ENCODE peak calls at places on chromosomes 5 and 9, in seven cellular contexts. T, X, J, E, L, H and V are unnamed samples. For H3K4me1, the result is how much of the 10 kb centered on the place peaks cover.

GRCh38 chr9:108687360-108687981 is 168.3 kb downstream of the ACTL7B start:
- DNase-seq in E (no peak), L (no peak), X (peak), H (no peak), J (no peak), T (no peak), V (peak)

GRCh38 chr5:134018154-134018985 is 13.6 kb upstream of the VDAC1 start:
- DNase-seq in T (no peak), E (peak), J (no peak), X (no peak), H (peak), L (no peak), V (peak)

GRCh38 chr5:73691301-73691700 is 65.3 kb downstream of the ARHGEF28 start:
- DNase-seq in H (no peak), E (no peak), X (no peak), J (no peak), L (no peak), T (no peak), V (no peak)

GRCh38 chr5:40781843-40782409 is 16.2 kb downstream of the PRKAA1 start:
- DNase-seq in L (no peak), J (no peak), T (peak), H (no peak), E (no peak), X (peak), V (peak)

GRCh38 chr5:91136271-91136670 is 246.8 kb downstream of the ARRDC3 start:
- DNase-seq in L (no peak), J (peak), H (no peak), X (no peak), E (no peak), T (no peak), V (no peak)

GRCh38 chr9:90773593-90773992 is 28.0 kb upstream of the SYK start:
- DNase-seq in T (no peak), L (no peak), J (no peak), X (no peak), E (no peak), H (peak), V (no peak)

GRCh38 chr5:102901821-102902448 is 146.8 kb downstream of the PAM start:
- DNase-seq in J (no peak), L (peak), X (no peak), T (no peak), E (no peak), H (no peak), V (no peak)

GRCh38 chr9:121914604-121915303 is 178.4 kb downstream of the TTLL11 start:
- DNase-seq in J (no peak), X (no peak), L (no peak), T (no peak), E (no peak), H (no peak), V (no peak)

GRCh38 chr5:100430268-100430900 is 104.8 kb upstream of the FAM174A start:
- DNase-seq in T (peak), L (peak), H (peak), X (peak), E (peak), J (peak), V (peak)

GRCh38 chr5:180116077-180116375 is 44.5 kb upstream of the RNF130 start:
- DNase-seq in L (no peak), J (no peak), H (no peak), E (no peak), X (no peak), T (no peak), V (no peak)

GRCh38 chr5:51194626-51195025 is 188.6 kb upstream of the ISL1 start:
- DNase-seq in L (no peak), T (no peak), X (no peak), E (no peak), H (no peak), J (no peak), V (no peak)

GRCh38 chr9:133389025-133389557 is 12.9 kb downstream of the STKLD1 start:
- DNase-seq in J (no peak), X (no peak), E (no peak), T (no peak), H (no peak), L (no peak), V (no peak)

GRCh38 chr9:79213417-79214125 is 358.2 kb upstream of the TLE4 start:
- DNase-seq in J (no peak), X (no peak), H (no peak), T (no peak), L (no peak), E (no peak), V (no peak)

GRCh38 chr5:15796096-15796495 is 296.1 kb downstream of the FBXL7 start:
- DNase-seq in L (no peak), E (no peak), J (no peak), X (no peak), H (no peak), T (no peak), V (no peak)
- H3K4me1 ChIP-seq in L (under half), E (under half), J (under half), X (under half), H (under half), T (half or more), V (half or more)

DNA sequence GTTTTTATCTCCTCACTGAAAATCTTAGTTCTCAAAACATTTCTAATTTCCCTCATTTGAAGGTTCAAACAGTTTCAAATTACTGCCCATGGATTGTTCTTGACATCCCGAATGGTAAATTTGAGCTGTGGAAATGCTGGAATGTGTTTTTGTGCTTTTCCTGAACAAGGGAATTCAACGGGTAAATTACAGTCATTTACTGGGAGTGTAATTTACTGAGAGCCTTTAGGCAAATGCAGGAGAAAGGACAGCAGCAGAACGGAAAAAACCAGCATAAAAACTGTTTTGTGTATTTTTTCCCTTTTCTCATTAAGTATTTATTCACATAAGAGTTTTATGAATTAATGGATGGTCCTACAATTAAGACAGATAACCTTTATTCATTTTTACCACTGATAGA is 139.2 kb downstream of the PBX3 start:
- DNase-seq in X (peak), H (no peak), J (no peak), E (no peak), T (no peak), L (no peak), V (peak)
- H3K27ac ChIP-seq in X (peak), H (no peak), J (no peak), E (no peak), T (no peak), L (no peak), V (no peak)

GRCh38 chr9:124663046-124663961 is 107.8 kb downstream of the NR6A1 start:
- DNase-seq in E (no peak), X (no peak), J (no peak), L (peak), H (no peak), T (no peak), V (no peak)
- H3K4me3 ChIP-seq in E (no peak), X (no peak), J (no peak), L (no peak), H (no peak), T (no peak), V (no peak)

DNA sequence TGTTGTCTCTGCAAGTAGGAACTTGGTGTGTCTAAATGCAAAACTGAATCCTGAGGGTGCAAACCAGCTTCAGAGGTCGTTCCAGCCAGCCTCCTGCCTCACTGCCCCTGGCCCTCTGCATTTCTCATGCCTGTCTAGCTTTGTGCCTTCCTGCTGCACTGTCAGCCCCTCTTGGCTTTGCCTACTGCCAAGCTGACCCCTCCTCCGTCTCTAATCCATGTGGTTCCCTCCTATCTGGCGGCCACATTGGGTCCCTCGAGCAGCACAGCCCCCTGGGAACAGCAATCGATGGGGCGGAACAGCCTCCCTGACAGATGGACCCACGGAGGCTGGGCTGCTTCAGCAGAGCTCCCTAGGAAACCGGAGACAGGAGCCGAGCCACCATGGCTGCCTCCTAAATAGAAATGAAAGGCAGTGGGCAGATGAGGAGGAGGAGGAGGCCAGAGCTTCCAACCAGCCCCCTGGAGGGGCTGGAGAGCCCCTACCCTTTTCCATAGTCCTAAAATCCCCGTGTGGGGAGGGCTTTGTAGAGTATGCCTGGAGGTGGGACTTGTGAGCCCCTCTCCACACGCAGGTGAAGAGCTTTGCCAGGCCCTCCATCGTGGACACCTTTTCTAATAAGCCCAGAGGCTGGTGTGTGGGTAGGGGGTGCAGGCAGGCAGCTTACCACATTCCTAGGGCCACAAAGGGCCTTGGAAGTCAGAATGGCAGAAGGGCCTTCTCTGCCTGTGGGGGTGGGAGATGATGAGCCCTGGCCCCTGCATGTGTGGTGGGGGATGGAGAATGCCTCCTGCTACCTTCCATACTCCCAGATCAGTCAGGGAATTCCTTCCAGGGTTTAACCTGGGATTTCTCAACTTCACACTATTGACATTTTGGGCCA is 9.2 kb upstream of the CXXC5 start:
- DNase-seq in H (no peak), T (no peak), X (no peak), J (no peak), L (no peak), E (no peak), V (no peak)
- H3K4me1 ChIP-seq in H (under half), T (half or more), X (under half), J (half or more), L (under half), E (half or more), V (under half)

GRCh38 chr9:105392531-105392930 is 55.3 kb upstream of the FSD1L start:
- DNase-seq in E (no peak), L (no peak), X (no peak), H (no peak), J (no peak), T (no peak), V (no peak)
- H3K27ac ChIP-seq in E (no peak), L (no peak), X (no peak), H (no peak), J (no peak), T (no peak), V (no peak)

GRCh38 chr5:151251001-151251551 is 1.9 kb upstream of the GM2A start:
- DNase-seq in H (no peak), X (no peak), T (no peak), J (no peak), E (no peak), L (no peak), V (no peak)
- H3K4me3 ChIP-seq in H (no peak), X (no peak), T (no peak), J (no peak), E (no peak), L (no peak), V (no peak)